ENCODE peak calls at places on chromosomes 3 and 15, in five cellular contexts. V, O, H, R and Y are unnamed samples.

GRCh38 chr3:140709751-140710150 is 31.9 kb downstream of the TRIM42 start:
- DNase-seq in H (no peak), O (no peak), V (no peak), R (no peak), Y (no peak)

GRCh38 chr3:148723591-148723990 is 25.9 kb downstream of the AGTR1 start:
- DNase-seq in R (no peak), O (peak; percentile 84), V (no peak), H (peak; percentile 89), Y (no peak)

GRCh38 chr15:28989239-28989830 is 103.6 kb downstream of the APBA2 start:
- DNase-seq in O (no peak), R (peak; percentile 45), H (no peak), V (no peak), Y (no peak)

GRCh38 chr3:124049203-124049748 is 57.4 kb upstream of the ROPN1 start:
- DNase-seq in H (no peak), O (no peak), V (no peak), R (no peak), Y (no peak)

GRCh38 chr15:29125382-29126207 is 144.0 kb downstream of the NSMCE3 start:
- DNase-seq in H (no peak), O (no peak), R (no peak), V (no peak), Y (no peak)

GRCh38 chr15:84831028-84831427 is 13.9 kb downstream of the ALPK3 start:
- DNase-seq in O (no peak), H (no peak), R (no peak), V (no peak), Y (no peak)

GRCh38 chr3:172135766-172136729 is 96.7 kb downstream of the FNDC3B start:
- DNase-seq in H (peak; percentile 83), O (peak; percentile 56), R (no peak), V (no peak), Y (no peak)

GRCh38 chr15:88680241-88680910 is 41.6 kb downstream of the ISG20 start:
- DNase-seq in H (no peak), O (no peak), V (no peak), R (no peak), Y (no peak)

GRCh38 chr15:62390793-62391543 is 225.9 kb upstream of the C2CD4B start:
- DNase-seq in V (no peak), R (peak; percentile 75), O (no peak), H (peak; percentile 33), Y (peak; percentile 43)